ENCODE peak calls at places on chromosomes 5 and 9, in ten cellular contexts. M is left ventricle myocardium inferior, Y is psoas muscle, W is tibial nerve, H is iPS DF 6.9, G is neuronal stem cell, L is right cardiac atrium, R is OCI-LY7, J is Caco-2, X is pancreas. D is an unnamed sample.

GRCh38 chr5:58241383-58241782 is 218.5 kb downstream of the PLK2 start:
- DNase-seq in M (no peak), Y (no peak), W (no peak), H (no peak), G (no peak), L (peak; percentile 44), R (no peak), J (no peak), X (no peak), D (no peak)

GRCh38 chr9:92392690-92393089 is 11.7 kb downstream of the OGN start:
- DNase-seq in M (no peak), Y (no peak), W (no peak), H (no peak), G (no peak), L (no peak), R (no peak), J (no peak), X (no peak), D (no peak)

GRCh38 chr5:132497488-132497997 is 7.0 kb upstream of the IRF1 start:
- DNase-seq in M (peak; percentile 71), Y (peak; percentile 77), W (peak; percentile 35), H (no peak), G (no peak), L (peak; percentile 87), R (peak; percentile 25), J (peak; percentile 88), X (peak; percentile 65), D (peak; percentile 7)

GRCh38 chr5:3452622-3453021 is 143.0 kb upstream of the IRX1 start:
- DNase-seq in M (no peak), Y (no peak), W (no peak), H (no peak), G (no peak), L (no peak), R (no peak), J (no peak), X (no peak), D (no peak)

GRCh38 chr9:129506892-129507291 is 114.0 kb downstream of the C9orf50 start:
- DNase-seq in M (no peak), Y (no peak), W (no peak), H (no peak), G (no peak), L (no peak), R (no peak), J (no peak), X (peak; percentile 60), D (no peak)

GRCh38 chr9:80437825-80438224 is 866.1 kb downstream of the TLE4 start:
- DNase-seq in M (no peak), Y (no peak), W (no peak), H (no peak), G (no peak), L (no peak), R (no peak), J (no peak), X (no peak), D (no peak)

GRCh38 chr5:152631217-152631616 is 226.1 kb upstream of the NMUR2 start:
- DNase-seq in M (no peak), Y (no peak), W (no peak), H (no peak), G (no peak), L (no peak), R (no peak), J (no peak), X (no peak), D (no peak)

GRCh38 chr5:126462239-126463014 is 39.2 kb downstream of the GRAMD2B start:
- DNase-seq in M (no peak), Y (no peak), W (no peak), H (no peak), G (no peak), L (no peak), R (no peak), J (no peak), X (no peak), D (no peak)

GRCh38 chr5:89041249-89041808 is 158.3 kb upstream of the MEF2C start:
- DNase-seq in M (no peak), Y (no peak), W (no peak), H (no peak), G (no peak), L (no peak), R (no peak), J (no peak), X (no peak), D (no peak)

GRCh38 chr9:78745996-78746395 is 449.1 kb downstream of the PSAT1 start:
- DNase-seq in M (no peak), Y (no peak), W (no peak), H (no peak), G (no peak), L (no peak), R (no peak), J (no peak), X (no peak), D (no peak)

GRCh38 chr5:1510631-1511030 is 13.1 kb downstream of the LPCAT1 start:
- DNase-seq in M (peak; percentile 14), Y (peak; percentile 4), W (peak; percentile 7), H (no peak), G (no peak), L (no peak), R (no peak), J (peak; percentile 26), X (no peak), D (peak; percentile 9)

GRCh38 chr9:116450378-116451139 is 236.5 kb upstream of the TRIM32 start:
- DNase-seq in M (no peak), Y (no peak), W (no peak), H (no peak), G (no peak), L (no peak), R (no peak), J (no peak), X (no peak), D (no peak)

GRCh38 chr9:129321511-129322021 is 143.5 kb upstream of the IER5L start:
- DNase-seq in M (no peak), Y (no peak), W (no peak), H (no peak), G (no peak), L (no peak), R (no peak), J (peak; percentile 16), X (peak; percentile 17), D (no peak)

GRCh38 chr5:133400831-133401351 is 211.4 kb downstream of the FSTL4 start:
- DNase-seq in M (no peak), Y (no peak), W (no peak), H (no peak), G (no peak), L (no peak), R (no peak), J (no peak), X (no peak), D (no peak)

GRCh38 chr9:1222511-1222910 is 172.4 kb downstream of the DMRT2 start:
- DNase-seq in M (no peak), Y (no peak), W (no peak), H (no peak), G (no peak), L (no peak), R (no peak), J (no peak), X (no peak), D (no peak)

GRCh38 chr9:86945868-86946711 is 1.2 kb downstream of the GAS1 start:
- DNase-seq in M (peak; percentile 65), Y (peak; percentile 75), W (peak; percentile 43), H (no peak), G (no peak), L (peak; percentile 72), R (peak; percentile 6), J (peak; percentile 29), X (peak; percentile 75), D (peak; percentile 42)

GRCh38 chr9:24832307-24832706 is 286.6 kb upstream of the IZUMO3 start:
- DNase-seq in M (no peak), Y (no peak), W (no peak), H (no peak), G (no peak), L (no peak), R (peak; percentile 23), J (no peak), X (no peak), D (no peak)

GRCh38 chr9:107786561-107786960 is 297.0 kb upstream of the KLF4 start:
- DNase-seq in M (no peak), Y (no peak), W (no peak), H (no peak), G (no peak), L (no peak), R (no peak), J (no peak), X (no peak), D (no peak)

GRCh38 chr5:150069619-150070276 is 16.6 kb downstream of the CSF1R start:
- DNase-seq in M (no peak), Y (no peak), W (no peak), H (no peak), G (no peak), L (no peak), R (no peak), J (peak; percentile 28), X (no peak), D (no peak)

GRCh38 chr9:30075451-30076199 is 2308.8 kb upstream of the ACO1 start:
- DNase-seq in M (no peak), Y (no peak), W (no peak), H (no peak), G (no peak), L (no peak), R (no peak), J (no peak), X (no peak), D (no peak)
- H3K9me3 ChIP-seq in M (peaks cover 7% of the 10 kb centered on the region), Y (no peaks in the 10 kb centered on the region), W (no peaks in the 10 kb centered on the region), H (no peaks in the 10 kb centered on the region), G (no peaks in the 10 kb centered on the region), L (no peaks in the 10 kb centered on the region), R (no peaks in the 10 kb centered on the region), J (no peaks in the 10 kb centered on the region), X (no peaks in the 10 kb centered on the region), D (no peaks in the 10 kb centered on the region)

GRCh38 chr9:111559000-111559610 is 34.1 kb downstream of the ZNF483 start:
- DNase-seq in M (no peak), Y (no peak), W (no peak), H (no peak), G (no peak), L (no peak), R (no peak), J (no peak), X (no peak), D (no peak)
- H3K9me3 ChIP-seq in M (peaks cover 39% of the 10 kb centered on the region), Y (no peaks in the 10 kb centered on the region), W (no peaks in the 10 kb centered on the region), H (peaks cover 3% of the 10 kb centered on the region), G (peaks cover 16% of the 10 kb centered on the region), L (no peaks in the 10 kb centered on the region), R (no peaks in the 10 kb centered on the region), J (peaks cover 18% of the 10 kb centered on the region), X (no peaks in the 10 kb centered on the region), D (no peaks in the 10 kb centered on the region)

DNA sequence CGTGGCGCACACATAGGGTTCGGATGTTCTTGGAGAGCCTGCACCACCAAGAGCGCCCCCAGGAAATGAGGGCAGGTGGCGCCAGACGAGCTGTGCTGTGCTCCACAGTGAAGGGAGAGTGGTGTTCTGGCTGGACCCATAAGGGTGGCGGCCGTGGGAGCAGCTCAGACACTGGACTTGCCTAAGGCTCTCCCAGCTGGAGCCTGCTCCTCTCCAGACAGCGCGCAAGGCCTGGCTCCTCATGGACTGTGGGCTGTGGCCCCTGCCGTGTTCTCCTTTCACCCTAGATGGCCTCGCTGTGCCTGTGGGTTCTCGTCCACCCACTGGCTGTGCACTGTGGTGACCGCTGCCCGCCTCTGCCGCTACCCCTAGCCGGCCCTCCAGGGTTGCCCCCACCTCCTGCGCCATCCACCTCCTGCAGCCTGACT is 92.9 kb downstream of the EHMT1 start:
- DNase-seq in M (no peak), Y (no peak), W (no peak), H (no peak), G (no peak), L (no peak), R (no peak), J (no peak), X (no peak), D (no peak)
- H3K9me3 ChIP-seq in M (no peaks in the 10 kb centered on the region), Y (no peaks in the 10 kb centered on the region), W (no peaks in the 10 kb centered on the region), H (no peaks in the 10 kb centered on the region), G (peaks cover 24% of the 10 kb centered on the region), L (no peaks in the 10 kb centered on the region), R (peaks cover 30% of the 10 kb centered on the region), J (peaks cover 9% of the 10 kb centered on the region), X (no peaks in the 10 kb centered on the region), D (no peaks in the 10 kb centered on the region)

GRCh38 chr5:158340608-158341007 is 481.7 kb upstream of the CLINT1 start:
- DNase-seq in M (no peak), Y (no peak), W (no peak), H (no peak), G (no peak), L (no peak), R (no peak), J (no peak), X (no peak), D (no peak)
- H3K9me3 ChIP-seq in M (peaks cover 22% of the 10 kb centered on the region), Y (peaks cover 6% of the 10 kb centered on the region), W (no peaks in the 10 kb centered on the region), H (no peaks in the 10 kb centered on the region), G (peaks cover 3% of the 10 kb centered on the region), L (no peaks in the 10 kb centered on the region), R (peaks cover 9% of the 10 kb centered on the region), J (no peaks in the 10 kb centered on the region), X (no peaks in the 10 kb centered on the region), D (no peaks in the 10 kb centered on the region)